ENCODE peak calls at places on chromosomes 6 and 20, in ten cellular contexts. S is OCI-LY7, N is glutamatergic neuron, Z is H9, O is left lung, B is heart right ventricle, V is nephron progenitor cell, T is lower leg skin, D is cardiac fibroblast, E is left ventricle myocardium inferior. K is an unnamed sample.

GRCh38 chr20:4656491-4656890 is 65.2 kb upstream of the PRND start:
- DNase-seq in S (no peak), N (no peak), Z (no peak), O (no peak), B (no peak), V (no peak), T (no peak), D (peak; percentile 29), E (no peak), K (no peak)

GRCh38 chr20:51434556-51435256 is 107.8 kb downstream of the NFATC2 start:
- DNase-seq in S (no peak), N (no peak), Z (no peak), O (no peak), B (no peak), V (no peak), T (no peak), D (peak; percentile 73), E (no peak), K (no peak)

GRCh38 chr6:27374824-27375612 is 13.5 kb upstream of the ZNF391 start:
- DNase-seq in S (no peak), N (peak; percentile 76), Z (peak; percentile 95), O (peak; percentile 88), B (peak; percentile 66), V (peak; percentile 80), T (peak; percentile 94), D (peak; percentile 70), E (peak; percentile 79), K (peak; percentile 78)

GRCh38 chr6:6006428-6007310 is at the start of gene NRN1:
- DNase-seq in S (peak; percentile 33), N (peak; percentile 31), Z (peak; percentile 33), O (no peak), B (no peak), V (peak; percentile 29), T (no peak), D (no peak), E (no peak), K (no peak)

GRCh38 chr6:21947751-21948386 is 349.0 kb downstream of the PRL start:
- DNase-seq in S (no peak), N (no peak), Z (no peak), O (no peak), B (no peak), V (no peak), T (no peak), D (no peak), E (no peak), K (no peak)

GRCh38 chr6:68760941-68761676 is 126.0 kb downstream of the ADGRB3 start:
- DNase-seq in S (no peak), N (no peak), Z (no peak), O (no peak), B (no peak), V (no peak), T (no peak), D (no peak), E (no peak), K (no peak)

GRCh38 chr6:111989743-111990142 is 64.2 kb upstream of the CCN6 start:
- DNase-seq in S (peak; percentile 65), N (no peak), Z (no peak), O (no peak), B (no peak), V (no peak), T (no peak), D (no peak), E (no peak), K (no peak)

GRCh38 chr6:138455746-138456392 is 43.4 kb downstream of the NHSL1 start:
- DNase-seq in S (peak; percentile 61), N (no peak), Z (no peak), O (no peak), B (no peak), V (no peak), T (no peak), D (peak; percentile 2), E (no peak), K (no peak)

GRCh38 chr6:56475736-56476457 is 166.8 kb downstream of the DST start:
- DNase-seq in S (no peak), N (no peak), Z (no peak), O (no peak), B (no peak), V (no peak), T (no peak), D (peak; percentile 60), E (peak; percentile 20), K (no peak)

GRCh38 chr20:57461726-57462125 is 63.2 kb downstream of the CTCFL start:
- DNase-seq in S (no peak), N (no peak), Z (no peak), O (no peak), B (no peak), V (no peak), T (no peak), D (no peak), E (no peak), K (no peak)

DNA sequence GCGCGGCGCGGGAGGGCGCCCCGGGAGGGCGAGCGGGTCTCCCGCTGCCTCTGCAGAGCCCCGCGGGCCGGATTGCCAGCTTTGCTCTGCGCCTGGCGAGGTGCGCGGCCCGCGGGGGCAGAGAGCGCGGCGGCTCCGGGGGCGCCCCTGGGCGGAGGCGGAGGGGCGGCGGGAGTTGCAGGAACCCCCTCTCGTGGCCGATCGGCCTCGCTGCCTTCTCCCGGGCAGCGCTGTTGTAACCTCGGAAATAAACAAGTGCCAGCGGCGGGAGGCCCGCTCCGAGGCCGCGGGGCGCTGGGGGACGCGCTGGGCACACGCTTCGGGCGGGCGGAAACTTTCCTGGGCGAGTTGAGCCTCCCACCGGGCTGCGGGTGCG is 1.2 kb downstream of the CDH4 start:
- DNase-seq in S (no peak), N (peak; percentile 69), Z (peak; percentile 48), O (no peak), B (no peak), V (peak; percentile 68), T (no peak), D (no peak), E (no peak), K (no peak)
- TF ChIP-seq CTCF in S (no peak), N (no peak), Z (peak; percentile 55), O (no peak), B (peak; percentile 31), V (no peak), T (no peak), D (no peak), E (peak; percentile 41), K (no peak)

GRCh38 chr6:43927525-43928210 is 157.7 kb downstream of the VEGFA start:
- DNase-seq in S (no peak), N (no peak), Z (no peak), O (no peak), B (no peak), V (no peak), T (no peak), D (no peak), E (peak; percentile 4), K (peak; percentile 43)
- TF ChIP-seq CTCF in S (no peak), N (no peak), Z (peak; percentile 27), O (no peak), B (no peak), V (no peak), T (no peak), D (no peak), E (no peak), K (no peak)

GRCh38 chr6:75350156-75350555 is 65.6 kb upstream of the TMEM30A start:
- DNase-seq in S (no peak), N (no peak), Z (no peak), O (no peak), B (no peak), V (no peak), T (no peak), D (no peak), E (no peak), K (no peak)

GRCh38 chr6:75350808-75351207 is 66.2 kb upstream of the TMEM30A start:
- DNase-seq in S (no peak), N (no peak), Z (no peak), O (no peak), B (no peak), V (no peak), T (no peak), D (no peak), E (no peak), K (no peak)

GRCh38 chr6:75347797-75348610 is 63.4 kb upstream of the TMEM30A start:
- DNase-seq in S (no peak), N (no peak), Z (no peak), O (no peak), B (no peak), V (no peak), T (no peak), D (peak; percentile 15), E (no peak), K (no peak)

GRCh38 chr6:75348882-75349261 is 64.3 kb upstream of the TMEM30A start:
- DNase-seq in S (no peak), N (no peak), Z (no peak), O (no peak), B (no peak), V (no peak), T (no peak), D (no peak), E (no peak), K (no peak)

DNA sequence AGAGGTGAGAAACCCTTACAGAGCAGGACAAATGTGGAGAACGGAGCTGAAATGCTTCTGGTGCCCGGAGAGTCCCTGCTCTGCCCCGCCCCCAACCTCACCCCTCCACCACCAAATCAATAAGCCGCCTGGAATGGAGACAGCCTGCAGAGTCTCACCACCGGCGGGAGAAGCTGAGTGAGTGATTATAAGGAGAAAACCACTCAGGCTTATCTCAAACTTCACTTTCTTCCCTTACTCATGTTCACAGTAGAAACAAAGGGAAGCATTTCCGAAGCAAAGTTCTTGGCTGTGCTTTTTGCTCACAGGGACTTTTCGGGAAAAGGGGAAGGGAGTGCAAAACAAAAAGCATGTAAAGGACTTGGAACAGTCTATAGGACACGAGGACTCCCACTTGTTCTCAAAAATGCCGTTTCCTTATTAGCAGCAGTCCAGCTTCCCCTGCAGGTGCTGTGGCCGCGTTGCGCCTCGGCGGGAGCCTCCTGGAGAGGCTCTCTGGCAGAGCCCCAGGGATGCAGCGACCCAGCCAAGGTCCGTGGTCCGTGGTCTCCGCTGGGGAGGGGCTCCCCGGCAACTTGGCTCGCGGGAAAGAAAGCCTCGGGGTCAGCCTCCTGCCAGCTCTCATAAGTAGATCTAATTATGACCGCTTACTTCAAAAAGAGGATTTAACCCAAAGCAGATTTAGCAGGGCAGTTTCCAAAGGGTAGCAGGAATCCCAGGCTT is 64.8 kb upstream of the TMEM30A start:
- DNase-seq in S (no peak), N (peak; percentile 76), Z (peak; percentile 60), O (peak; percentile 82), B (peak; percentile 46), V (peak; percentile 66), T (no peak), D (peak; percentile 68), E (peak; percentile 36), K (no peak)
- TF ChIP-seq CTCF in S (no peak), N (no peak), Z (peak; percentile 16), O (no peak), B (no peak), V (no peak), T (no peak), D (peak; percentile 25), E (peak; percentile 28), K (no peak)

DNA sequence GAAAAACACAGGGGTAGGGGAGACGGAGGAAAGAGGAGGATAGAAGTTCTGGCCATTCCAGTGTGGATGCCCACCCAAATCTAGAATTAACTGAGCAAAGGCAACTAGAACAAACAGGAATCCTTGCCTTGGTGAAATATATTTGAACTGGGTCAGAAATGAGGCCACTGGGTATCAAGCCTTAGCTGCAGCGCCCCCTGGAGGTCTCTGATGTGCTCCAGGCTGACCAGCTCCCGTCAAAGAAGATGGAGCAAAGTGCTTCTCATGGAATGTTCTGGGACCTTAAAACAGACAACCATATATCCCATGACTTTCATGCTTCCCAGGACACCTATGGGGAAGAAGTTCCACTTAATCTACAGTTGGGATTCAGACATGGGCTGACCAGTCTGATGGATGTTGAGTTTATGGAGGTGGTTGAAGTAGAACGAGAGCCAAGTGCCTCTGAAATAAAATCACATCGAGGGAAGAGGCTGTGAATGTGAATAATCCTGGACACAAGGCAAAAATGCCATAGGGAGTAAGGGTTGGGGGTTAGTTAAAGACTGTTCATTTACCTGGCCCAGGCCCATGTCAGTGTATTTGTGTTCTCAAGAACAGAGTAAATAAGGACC is 50.4 kb downstream of the HLA-DPB1 start:
- DNase-seq in S (peak; percentile 75), N (peak; percentile 72), Z (peak; percentile 73), O (peak; percentile 87), B (peak; percentile 74), V (peak; percentile 84), T (peak; percentile 89), D (peak; percentile 50), E (peak; percentile 73), K (no peak)
- TF ChIP-seq CTCF in S (peak; percentile 94), N (peak; percentile 50), Z (peak; percentile 90), O (peak; percentile 66), B (peak; percentile 67), V (peak; percentile 64), T (no peak), D (peak; percentile 86), E (peak; percentile 77), K (peak; percentile 61)